ENCODE peak calls at places on chromosomes 4 and X, in nine cellular contexts. L, V, S, T, D, U, H, M and B are unnamed samples.

GRCh38 chr4:161937151-161937550 is 226.6 kb downstream of the FSTL5 start:
- DNase-seq in L (no peak), V (no peak), S (no peak), T (no peak), D (no peak), U (no peak), H (no peak), M (no peak), B (no peak)

GRCh38 chr4:87220094-87220831 is at the start of gene KLHL8:
- DNase-seq in L (peak; percentile 95), V (peak; percentile 89), S (peak; percentile 74), T (peak; percentile 43), D (peak; percentile 94), U (peak; percentile 73), H (peak; percentile 54), M (peak; percentile 81), B (peak; percentile 88)

GRCh38 chr4:162061214-162061613 is 102.6 kb downstream of the FSTL5 start:
- DNase-seq in L (no peak), V (no peak), S (no peak), T (no peak), D (no peak), U (no peak), H (no peak), M (no peak), B (no peak)

GRCh38 chr4:139913398-139913990 is 240.5 kb downstream of the MAML3 start:
- DNase-seq in L (no peak), V (no peak), S (no peak), T (no peak), D (no peak), U (peak; percentile 51), H (no peak), M (no peak), B (peak; percentile 46)

GRCh38 chrX:96771500-96771899 is 86.9 kb downstream of the DIAPH2 start:
- DNase-seq in L (no peak), V (no peak), S (no peak), T (no peak), D (no peak), U (no peak), H (no peak), M (no peak), B (no peak)

GRCh38 chr4:57044996-57045395 is 65.2 kb downstream of the IGFBP7 start:
- DNase-seq in L (no peak), V (no peak), S (no peak), T (no peak), D (no peak), U (peak; percentile 70), H (no peak), M (no peak), B (no peak)

GRCh38 chrX:53440631-53441517 is 6.7 kb upstream of the HSD17B10 start:
- DNase-seq in L (peak; percentile 81), V (peak; percentile 76), S (peak; percentile 27), T (peak; percentile 6), D (no peak), U (peak; percentile 34), H (peak; percentile 49), M (peak; percentile 83), B (peak; percentile 88)

GRCh38 chrX:24561121-24561520 is 86.0 kb downstream of the PCYT1B start:
- DNase-seq in L (no peak), V (no peak), S (no peak), T (no peak), D (peak; percentile 22), U (peak; percentile 11), H (no peak), M (no peak), B (no peak)

GRCh38 chr4:109873791-109874514 is 26.0 kb downstream of the LRIT3 start:
- DNase-seq in L (no peak), V (no peak), S (no peak), T (no peak), D (no peak), U (peak; percentile 2), H (peak; percentile 33), M (no peak), B (no peak)

GRCh38 chr4:80529021-80529420 is 193.5 kb downstream of the CFAP299 start:
- DNase-seq in L (no peak), V (no peak), S (no peak), T (no peak), D (no peak), U (peak; percentile 61), H (no peak), M (no peak), B (no peak)

GRCh38 chr4:1976416-1977352 is 32.1 kb downstream of the NELFA start:
- DNase-seq in L (no peak), V (no peak), S (no peak), T (no peak), D (no peak), U (no peak), H (no peak), M (no peak), B (no peak)

GRCh38 chr4:175998782-175999181 is 66.9 kb upstream of the WDR17 start:
- DNase-seq in L (no peak), V (no peak), S (no peak), T (no peak), D (no peak), U (no peak), H (no peak), M (no peak), B (no peak)

GRCh38 chr4:159016527-159017137 is 86.2 kb upstream of the RAPGEF2 start:
- DNase-seq in L (no peak), V (peak; percentile 31), S (no peak), T (no peak), D (peak; percentile 61), U (peak; percentile 22), H (no peak), M (no peak), B (peak; percentile 13)

GRCh38 chr4:37976513-37976912 is 16.3 kb downstream of the PTTG2 start:
- DNase-seq in L (no peak), V (no peak), S (no peak), T (no peak), D (no peak), U (no peak), H (no peak), M (no peak), B (no peak)

GRCh38 chr4:26871611-26872010 is 11.0 kb downstream of the STIM2 start:
- DNase-seq in L (no peak), V (no peak), S (no peak), T (no peak), D (no peak), U (peak; percentile 31), H (no peak), M (no peak), B (no peak)

GRCh38 chr4:4575284-4576211 is 33.7 kb upstream of the STX18 start:
- DNase-seq in L (peak; percentile 80), V (peak; percentile 80), S (peak; percentile 33), T (no peak), D (peak; percentile 79), U (peak; percentile 18), H (peak; percentile 12), M (peak; percentile 40), B (peak; percentile 51)

GRCh38 chr4:115433501-115433900 is 320.1 kb upstream of the NDST4 start:
- DNase-seq in L (no peak), V (no peak), S (no peak), T (no peak), D (no peak), U (no peak), H (no peak), M (no peak), B (no peak)

GRCh38 chrX:139864613-139865012 is 68.2 kb downstream of the ATP11C start:
- DNase-seq in L (no peak), V (no peak), S (no peak), T (no peak), D (no peak), U (no peak), H (no peak), M (no peak), B (no peak)

GRCh38 chr4:109755656-109756055 is 25.8 kb upstream of the PLA2G12A start:
- DNase-seq in L (no peak), V (no peak), S (no peak), T (no peak), D (no peak), U (no peak), H (no peak), M (no peak), B (no peak)

GRCh38 chrX:154598656-154599055 is 13.7 kb downstream of the CTAG1A start:
- DNase-seq in L (no peak), V (no peak), S (no peak), T (no peak), D (no peak), U (no peak), H (no peak), M (no peak), B (no peak)
- TF ChIP-seq POLR2A in L (no peak), V (no peak), S (no peak), T (no peak), D (no peak), U (no peak), H (no peak), M (no peak), B (no peak)

GRCh38 chrX:141947350-141947749 is 43.7 kb downstream of the MAGEC1 start:
- DNase-seq in L (no peak), V (no peak), S (no peak), T (no peak), D (no peak), U (no peak), H (no peak), M (no peak), B (no peak)

DNA sequence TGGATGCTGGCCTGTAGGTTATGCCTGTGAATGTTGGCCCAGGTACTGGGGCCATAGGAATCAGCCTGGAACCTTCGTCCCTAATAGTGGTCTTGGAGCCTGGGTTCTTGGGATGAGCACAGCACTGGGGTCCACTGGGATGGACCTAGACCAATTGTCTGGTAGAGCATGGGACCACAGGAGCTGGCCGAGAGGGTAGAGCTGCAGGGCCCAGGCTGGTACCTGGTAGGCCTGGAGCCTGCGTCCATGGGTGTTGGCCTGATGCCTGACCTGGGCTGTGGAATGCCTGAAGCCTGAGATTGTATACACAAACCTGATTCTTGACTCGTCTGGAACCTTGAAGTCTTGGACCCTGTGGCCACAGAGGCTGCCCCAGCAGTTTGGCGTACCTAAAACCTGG is 48.9 kb downstream of the MAGEC1 start:
- DNase-seq in L (no peak), V (no peak), S (no peak), T (no peak), D (no peak), U (no peak), H (no peak), M (no peak), B (no peak)
- H3K27me3 ChIP-seq in L (no peaks in the 10 kb centered on the region), V (no peaks in the 10 kb centered on the region), S (no peaks in the 10 kb centered on the region), T (no peaks in the 10 kb centered on the region), D (no peaks in the 10 kb centered on the region), U (no peaks in the 10 kb centered on the region), H (no peaks in the 10 kb centered on the region), M (no peaks in the 10 kb centered on the region), B (no peaks in the 10 kb centered on the region)

GRCh38 chr4:45939056-45939455 is 184.8 kb downstream of the GABRG1 start:
- DNase-seq in L (no peak), V (no peak), S (no peak), T (no peak), D (no peak), U (no peak), H (no peak), M (no peak), B (no peak)
- TF ChIP-seq POLR2A in L (no peak), V (no peak), S (no peak), T (no peak), D (no peak), U (no peak), H (no peak), M (no peak), B (no peak)

DNA sequence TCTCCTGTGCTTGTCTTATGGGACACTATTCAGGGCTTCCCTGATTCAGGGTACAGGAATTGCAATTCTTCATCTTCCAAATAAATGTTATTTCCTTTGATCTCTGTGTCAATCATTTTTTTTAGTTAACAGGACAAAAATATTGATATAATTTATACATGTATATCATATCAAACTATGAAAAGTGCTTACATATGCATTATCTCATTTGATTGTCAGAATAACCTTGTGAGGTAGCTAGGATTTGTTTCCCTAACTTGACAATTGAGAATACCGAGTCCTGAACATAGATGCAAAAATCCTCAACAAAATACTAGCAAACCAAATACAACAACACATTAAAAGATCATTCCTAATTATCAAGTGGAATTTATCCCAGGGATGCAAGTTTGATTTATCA is 11.5 kb upstream of the SERPINA7 start:
- DNase-seq in L (no peak), V (no peak), S (no peak), T (no peak), D (no peak), U (no peak), H (no peak), M (no peak), B (no peak)
- H3K27me3 ChIP-seq in L (no peaks in the 10 kb centered on the region), V (no peaks in the 10 kb centered on the region), S (no peaks in the 10 kb centered on the region), T (no peaks in the 10 kb centered on the region), D (no peaks in the 10 kb centered on the region), U (no peaks in the 10 kb centered on the region), H (peaks cover 3% of the 10 kb centered on the region), M (no peaks in the 10 kb centered on the region), B (no peaks in the 10 kb centered on the region)